ENCODE peak calls at places on chromosomes 2 and 18, in ten cellular contexts. S, R, J, Q, Z, V, K, T, U and D are unnamed samples.

GRCh38 chr2:132415256-132416079 is 1.1 kb upstream of the GPR39 start:
- DNase-seq in V (peak), Q (peak), T (no peak), K (no peak), R (no peak), U (peak), S (no peak), J (no peak), Z (peak), D (peak)

GRCh38 chr2:235492850-235493344 is 946 bp upstream of the AGAP1 start:
- DNase-seq in Z (no peak), V (peak), J (no peak), T (no peak), Q (no peak), U (peak), S (no peak), R (peak), K (no peak), D (no peak)

GRCh38 chr18:3526421-3527354 is 76.7 kb downstream of the TGIF1 start:
- DNase-seq in K (no peak), T (no peak), U (peak), R (peak), V (peak), S (no peak), Q (no peak), J (peak), Z (peak), D (peak)

GRCh38 chr2:167212054-167212648 is 323.9 kb downstream of the XIRP2 start:
- DNase-seq in U (peak), K (peak), Q (peak), Z (peak), T (no peak), S (no peak), R (peak), J (peak), V (peak), D (peak)

GRCh38 chr18:75218524-75218923 is 7.9 kb downstream of the TSHZ1 start:
- DNase-seq in S (no peak), U (no peak), V (no peak), J (no peak), K (no peak), Z (no peak), R (no peak), T (no peak), Q (no peak), D (no peak)

GRCh38 chr2:128452536-128453530 is 134.2 kb upstream of the HS6ST1 start:
- DNase-seq in R (no peak), J (no peak), U (no peak), Z (no peak), Q (no peak), S (no peak), V (no peak), T (no peak), K (peak), D (no peak)

GRCh38 chr2:239649309-239649708 is 248.5 kb upstream of the HDAC4 start:
- DNase-seq in Z (no peak), S (no peak), J (no peak), K (no peak), Q (no peak), V (no peak), U (no peak), R (no peak), T (no peak), D (no peak)

GRCh38 chr18:23943903-23944624 is 70.5 kb upstream of the TTC39C start:
- DNase-seq in J (peak), R (peak), S (no peak), T (no peak), V (no peak), K (no peak), U (no peak), Q (no peak), Z (peak), D (no peak)

GRCh38 chr2:10258726-10259125 is 44.0 kb upstream of the HPCAL1 start:
- DNase-seq in J (no peak), K (no peak), U (no peak), T (no peak), S (peak), R (no peak), Q (peak), V (no peak), Z (no peak), D (no peak)

GRCh38 chr2:177669201-177669600 is 276.6 kb downstream of the AGPS start:
- DNase-seq in R (no peak), K (no peak), U (no peak), Z (no peak), V (no peak), T (no peak), S (no peak), J (no peak), Q (no peak), D (no peak)

GRCh38 chr2:109623923-109624322 is 9.8 kb downstream of the SOWAHC start:
- DNase-seq in U (no peak), R (no peak), T (no peak), Z (no peak), V (no peak), S (no peak), J (no peak), K (no peak), Q (no peak), D (no peak)
- H3K4me3 ChIP-seq in U (no peak), R (no peak), T (no peak), Z (no peak), V (no peak), S (no peak), J (no peak), K (no peak), Q (no peak), D (no peak)

GRCh38 chr2:165794520-165794882 is 454 bp upstream of the GALNT3 start:
- DNase-seq in J (peak), Q (peak), T (peak), U (peak), R (peak), S (peak), Z (peak), V (peak), K (peak), D (peak)
- H3K27ac ChIP-seq in J (no peak), Q (peak), T (no peak), U (peak), R (no peak), S (peak), Z (no peak), V (peak), K (peak), D (peak)

GRCh38 chr2:163734911-163735691 is 707 bp downstream of the FIGN start:
- DNase-seq in T (no peak), Q (peak), J (peak), V (peak), S (no peak), R (peak), K (no peak), U (peak), Z (peak), D (no peak)

GRCh38 chr2:163737169-163737439 is 1.3 kb upstream of the FIGN start:
- DNase-seq in V (peak), Q (no peak), J (no peak), T (no peak), S (no peak), K (no peak), R (peak), Z (no peak), U (no peak), D (no peak)

GRCh38 chr2:163735692-163736432 is at the start of gene FIGN:
- DNase-seq in J (peak), K (peak), Z (peak), S (no peak), T (no peak), V (peak), U (peak), R (peak), Q (peak), D (peak)

GRCh38 chr2:163737563-163737962 is 1.8 kb upstream of the FIGN start:
- DNase-seq in K (no peak), V (no peak), R (no peak), Q (no peak), Z (no peak), T (no peak), J (no peak), U (no peak), S (no peak), D (no peak)

GRCh38 chr2:163736433-163737168 is 793 bp upstream of the FIGN start:
- DNase-seq in J (peak), K (no peak), T (no peak), R (peak), V (peak), Q (peak), S (peak), U (peak), Z (no peak), D (peak)
- H3K4me3 ChIP-seq in J (peak), K (peak), T (no peak), R (peak), V (peak), Q (peak), S (peak), U (peak), Z (peak), D (peak)

DNA sequence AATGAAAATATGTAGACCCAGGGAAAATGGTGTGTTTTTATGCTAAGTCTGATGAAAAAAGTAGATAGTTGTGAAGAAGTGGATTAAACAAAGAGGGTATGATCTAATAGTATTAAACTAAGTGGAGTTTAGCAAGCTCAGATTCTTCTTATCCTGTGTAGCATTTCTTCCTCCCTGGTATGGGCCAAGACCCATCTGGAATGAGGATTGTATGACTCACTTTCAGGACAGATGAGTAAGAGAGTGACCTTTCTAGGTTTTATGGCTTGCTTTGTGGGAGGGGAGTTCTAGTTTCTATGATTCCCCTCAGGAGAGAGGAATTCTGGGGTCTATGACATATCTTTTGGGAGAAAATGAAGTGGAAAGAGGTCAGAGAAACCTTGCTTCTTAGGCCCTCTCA is 550.1 kb downstream of the SPAG16 start:
- DNase-seq in S (no peak), Z (peak), J (peak), Q (peak), K (no peak), T (no peak), U (peak), R (peak), V (no peak), D (no peak)
- H3K27ac ChIP-seq in S (no peak), Z (peak), J (peak), Q (peak), K (no peak), T (no peak), U (no peak), R (peak), V (no peak), D (no peak)

DNA sequence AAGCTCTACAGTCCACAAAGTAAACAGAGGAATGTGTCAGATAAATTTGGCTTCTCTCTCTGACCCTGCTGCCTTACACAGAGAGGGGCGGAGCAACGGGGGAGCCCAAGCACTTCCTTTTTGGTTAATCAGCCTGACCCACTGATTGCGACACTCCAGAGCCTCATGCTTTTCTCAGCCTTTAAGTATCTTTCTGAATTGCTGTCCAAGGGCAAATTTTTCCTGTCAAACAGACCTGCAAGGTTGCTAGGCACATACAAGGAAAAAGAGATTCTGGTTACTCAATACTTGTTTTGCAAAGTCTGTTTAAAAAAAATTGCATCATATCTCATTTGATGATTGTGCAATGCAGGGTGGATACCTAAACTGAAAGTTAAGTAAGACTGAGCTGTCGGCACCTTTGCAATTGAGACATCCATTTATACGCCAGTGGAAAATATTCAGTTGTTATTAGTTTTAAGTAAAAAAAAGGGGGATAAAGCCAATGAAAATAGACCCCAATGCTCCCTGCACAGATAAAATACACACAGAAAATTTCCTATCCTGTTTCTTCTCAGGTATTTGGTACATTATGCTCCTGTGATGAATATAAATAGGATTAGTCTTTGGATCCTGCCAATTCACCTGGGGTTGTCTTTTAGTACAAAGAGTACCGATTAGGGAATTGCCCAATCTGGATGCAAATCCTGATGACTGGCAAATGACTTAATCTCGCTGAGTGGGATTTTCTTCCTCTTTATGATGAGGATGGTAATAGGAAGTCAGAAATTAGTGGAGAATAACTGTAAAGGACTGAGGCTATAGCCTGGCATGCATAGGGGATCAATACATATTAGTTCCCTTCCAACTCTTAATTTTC is 260.2 kb upstream of the TRIB2 start:
- DNase-seq in Z (peak), S (peak), U (peak), V (peak), K (peak), T (peak), Q (peak), J (peak), R (peak), D (peak)
- H3K4me3 ChIP-seq in Z (no peak), S (peak), U (no peak), V (no peak), K (no peak), T (peak), Q (peak), J (peak), R (peak), D (no peak)

DNA sequence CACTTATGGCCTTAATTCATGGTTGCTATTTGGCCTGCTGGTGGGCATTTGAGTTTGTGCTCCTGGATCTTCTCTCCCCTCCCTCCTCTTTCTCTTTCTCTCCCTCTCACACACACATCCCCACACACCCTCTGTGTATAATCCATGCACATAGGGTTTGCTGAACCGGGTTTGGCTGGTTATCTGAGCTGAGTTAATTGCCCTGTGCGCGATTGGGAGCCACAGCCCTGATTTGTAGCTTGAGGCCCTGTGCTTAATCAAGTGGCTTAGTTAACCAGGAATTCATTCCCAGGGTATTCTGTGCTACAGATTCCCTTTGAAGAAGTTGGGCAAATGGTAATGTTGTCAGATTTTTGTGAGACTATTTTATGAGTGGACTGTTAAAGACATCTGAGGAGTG is 6.2 kb downstream of the PARD3B start:
- DNase-seq in T (no peak), V (no peak), Z (no peak), S (no peak), Q (no peak), K (no peak), U (no peak), R (no peak), J (peak), D (no peak)
- H3K27ac ChIP-seq in T (no peak), V (no peak), Z (peak), S (no peak), Q (no peak), K (peak), U (no peak), R (no peak), J (peak), D (peak)

DNA sequence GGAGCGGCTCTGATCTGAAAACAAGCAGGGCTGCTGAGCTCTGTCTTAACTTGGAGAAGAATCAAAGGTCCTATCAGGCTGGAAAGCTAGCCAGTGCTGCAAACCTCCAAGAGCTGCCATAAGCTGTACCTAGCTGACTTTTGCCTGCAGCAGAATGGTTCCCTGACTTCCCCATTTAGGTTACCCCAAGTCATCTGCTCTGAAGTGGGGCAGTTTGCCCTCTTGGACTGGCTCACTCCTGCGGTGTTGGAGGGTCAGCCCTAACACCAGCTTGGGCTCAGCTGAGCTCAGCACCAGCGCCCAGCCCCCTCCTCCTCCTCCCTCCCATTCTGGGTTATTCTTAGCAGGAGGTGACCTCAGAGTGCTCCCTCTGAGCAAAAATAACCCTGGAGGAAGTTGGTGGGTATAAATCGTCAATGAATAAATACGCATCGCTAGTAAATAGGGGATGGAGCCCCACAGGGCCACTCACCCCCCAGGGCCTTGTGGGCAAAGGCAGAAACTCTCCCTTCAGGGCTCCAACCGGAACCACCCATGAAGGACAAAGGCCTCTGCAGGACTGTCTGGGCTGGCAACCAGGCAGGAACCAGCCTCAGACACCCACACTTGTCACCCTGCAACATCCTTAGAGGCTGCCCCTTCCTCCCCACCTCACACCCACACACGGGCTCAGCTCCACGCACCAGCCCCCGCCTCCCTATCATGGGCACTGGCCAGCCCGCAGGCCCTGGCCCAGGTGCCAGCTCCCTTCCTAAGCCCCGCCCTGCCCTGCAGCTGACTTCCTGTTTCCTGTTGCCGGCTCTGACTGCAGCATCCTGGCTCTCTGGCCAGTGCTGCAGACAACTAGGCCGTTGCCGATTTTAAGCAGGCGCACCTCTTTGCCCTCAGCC is 46.9 kb downstream of the DNMT3A start:
- DNase-seq in R (peak), J (peak), S (peak), V (no peak), Q (peak), U (peak), T (peak), Z (peak), K (peak), D (no peak)
- H3K4me3 ChIP-seq in R (no peak), J (no peak), S (peak), V (no peak), Q (no peak), U (no peak), T (peak), Z (no peak), K (no peak), D (no peak)

GRCh38 chr18:2409906-2410305 is 161.4 kb downstream of the METTL4 start:
- DNase-seq in S (no peak), V (no peak), K (no peak), Z (no peak), T (no peak), Q (no peak), R (no peak), J (no peak), U (no peak), D (no peak)

GRCh38 chr18:2410688-2411087 is 160.6 kb downstream of the METTL4 start:
- DNase-seq in V (no peak), Q (peak), T (no peak), Z (no peak), J (peak), K (no peak), R (peak), U (peak), S (no peak), D (peak)

GRCh38 chr18:2413352-2413751 is 158.0 kb downstream of the METTL4 start:
- DNase-seq in T (no peak), K (no peak), Z (no peak), J (no peak), U (no peak), R (no peak), Q (no peak), V (no peak), S (no peak), D (no peak)

GRCh38 chr18:2412261-2412660 is 159.0 kb downstream of the METTL4 start:
- DNase-seq in J (no peak), R (no peak), V (no peak), U (no peak), T (no peak), Z (no peak), K (no peak), Q (no peak), S (no peak), D (no peak)

DNA sequence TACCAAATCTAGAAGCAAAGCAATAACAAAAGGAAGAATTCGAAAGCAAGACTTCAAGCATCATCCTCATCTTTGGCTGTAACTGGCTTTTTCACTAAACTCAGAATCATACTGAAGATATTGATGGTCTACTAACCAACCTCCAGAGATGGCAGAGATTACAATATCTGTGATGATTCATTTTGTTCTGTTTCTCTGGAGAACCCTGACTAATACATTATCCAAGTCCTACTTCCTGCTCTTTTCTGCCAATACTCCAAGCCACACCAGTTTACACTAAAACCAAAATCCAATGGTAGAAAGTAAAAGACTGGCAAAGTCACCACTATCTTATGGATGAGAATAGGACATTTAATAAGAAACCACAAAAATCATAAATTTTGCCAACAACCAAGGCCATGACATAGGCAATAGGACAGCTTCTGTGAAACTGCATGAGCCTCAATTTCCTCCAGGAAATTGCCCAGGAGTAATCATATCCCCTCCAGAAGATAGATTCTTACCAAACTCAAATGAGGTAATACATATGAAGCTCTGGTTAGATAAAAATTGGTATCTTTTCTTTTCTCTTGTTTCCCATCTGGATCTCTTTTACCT is 159.8 kb downstream of the METTL4 start:
- DNase-seq in J (peak), Q (peak), S (no peak), V (no peak), K (no peak), R (peak), U (no peak), Z (peak), T (no peak), D (no peak)
- H3K27ac ChIP-seq in J (no peak), Q (peak), S (no peak), V (no peak), K (no peak), R (peak), U (no peak), Z (no peak), T (no peak), D (peak)

DNA sequence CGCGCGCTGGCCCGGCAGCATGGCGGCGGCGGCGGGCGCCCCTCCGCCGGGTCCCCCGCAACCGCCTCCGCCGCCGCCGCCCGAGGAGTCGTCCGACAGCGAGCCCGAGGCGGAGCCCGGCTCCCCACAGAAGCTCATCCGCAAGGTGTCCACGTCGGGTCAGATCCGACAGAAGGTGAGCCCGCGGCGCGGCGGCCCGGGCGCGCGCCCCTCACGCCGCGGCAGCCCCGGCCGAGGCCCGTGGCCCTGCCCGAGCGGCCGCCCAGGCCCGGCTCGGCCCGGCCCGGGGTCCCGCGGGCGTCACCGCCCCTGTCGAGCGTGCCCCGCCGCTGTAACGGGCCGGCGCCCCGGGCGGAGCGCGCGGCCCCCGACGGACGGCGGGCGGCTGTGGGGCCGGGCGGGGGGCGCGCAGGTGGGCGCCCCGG is 218 bp downstream of the DGKD start:
- DNase-seq in S (no peak), K (no peak), T (no peak), Q (no peak), R (no peak), V (no peak), Z (no peak), J (no peak), U (no peak), D (no peak)
- H3K4me3 ChIP-seq in S (peak), K (peak), T (no peak), Q (peak), R (peak), V (peak), Z (peak), J (peak), U (peak), D (no peak)